ENCODE peak calls at places on chromosomes 11 and 22, in nine cellular contexts. Y is right atrium auricular region, M is substantia nigra, C is endothelial cell of umbilical vein, J is occipital lobe, S is pancreas, A is Peyer's patch, R is HS-5, T is AG08395. D is an unnamed sample.

GRCh38 chr11:116033931-116034553 is 529.8 kb upstream of the CADM1 start:
- DNase-seq in C (no peak), Y (no peak), R (no peak), T (no peak), A (no peak), M (no peak), S (no peak), J (no peak), D (no peak)

GRCh38 chr22:27075028-27075678 is 417.8 kb downstream of the MIAT start:
- DNase-seq in S (no peak), Y (no peak), C (no peak), J (no peak), R (no peak), T (peak), M (no peak), A (no peak), D (no peak)

GRCh38 chr11:82996966-82997606 is 74.6 kb downstream of the RAB30 start:
- DNase-seq in J (no peak), Y (no peak), A (no peak), M (no peak), C (peak), T (no peak), S (peak), R (no peak), D (no peak)

GRCh38 chr11:129313588-129314288 is 61.9 kb upstream of the BARX2 start:
- DNase-seq in M (no peak), T (peak), S (no peak), Y (no peak), A (no peak), R (no peak), J (no peak), C (no peak), D (no peak)

GRCh38 chr22:40237241-40237640 is 59.5 kb downstream of the TNRC6B start:
- DNase-seq in J (no peak), S (no peak), C (no peak), M (no peak), T (no peak), A (no peak), R (no peak), Y (no peak), D (no peak)

GRCh38 chr11:63337070-63337469 is 32.5 kb upstream of the SLC22A9 start:
- DNase-seq in A (no peak), T (no peak), C (no peak), J (no peak), M (no peak), S (no peak), Y (no peak), R (no peak), D (no peak)

GRCh38 chr11:22832315-22833041 is 2.9 kb upstream of the SVIP start:
- DNase-seq in A (no peak), R (peak), J (no peak), M (no peak), S (no peak), T (no peak), C (peak), Y (no peak), D (no peak)

GRCh38 chr11:97691061-97691460 is 1301.2 kb downstream of the JRKL start:
- DNase-seq in A (no peak), T (no peak), M (no peak), R (no peak), Y (no peak), S (no peak), J (no peak), C (no peak), D (no peak)

GRCh38 chr22:30292069-30292970 is 3.0 kb upstream of the CASTOR1 start:
- DNase-seq in T (no peak), S (peak), R (no peak), J (no peak), M (no peak), C (no peak), Y (no peak), A (no peak), D (no peak)